ENCODE peak calls at places on chromosomes 2 and 18, in six cellular contexts. P is GM23248, J is PC-9, H is MM.1S, E is PC-3, O is GM23338. G is an unnamed sample.
A peak's percentile ranks its signal among the peaks of the same experiment; 100 is the strongest.

GRCh38 chr2:238424313-238424700 is 2.4 kb upstream of the ASB1 start:
- DNase-seq in P (peak; percentile 65), J (no peak), H (no peak), E (no peak), O (no peak), G (no peak)

GRCh38 chr2:110973275-110973674 is 147.4 kb upstream of the BCL2L11 start:
- DNase-seq in P (no peak), J (no peak), H (no peak), E (no peak), O (no peak), G (no peak)

GRCh38 chr18:22185298-22185697 is 15.9 kb downstream of the GATA6 start:
- DNase-seq in P (no peak), J (no peak), H (no peak), E (no peak), O (no peak), G (peak; percentile 31)

GRCh38 chr2:147499785-147500184 is 345.0 kb upstream of the ACVR2A start:
- DNase-seq in P (peak; percentile 7), J (no peak), H (no peak), E (no peak), O (no peak), G (no peak)

GRCh38 chr18:49625021-49625691 is 63.3 kb downstream of the LIPG start:
- DNase-seq in P (peak; percentile 45), J (peak; percentile 35), H (no peak), E (peak; percentile 44), O (no peak), G (no peak)

GRCh38 chr2:54497738-54498680 is 41.9 kb downstream of the SPTBN1 start:
- DNase-seq in P (peak; percentile 58), J (no peak), H (no peak), E (peak; percentile 20), O (peak; percentile 68), G (peak; percentile 35)

GRCh38 chr2:157061799-157062198 is 195.7 kb upstream of the GALNT5 start:
- DNase-seq in P (no peak), J (no peak), H (peak; percentile 72), E (no peak), O (no peak), G (no peak)

GRCh38 chr18:38427736-38428135 is 862.1 kb upstream of the CELF4 start:
- DNase-seq in P (no peak), J (no peak), H (no peak), E (no peak), O (no peak), G (no peak)

GRCh38 chr2:98012561-98012979 is 16.8 kb upstream of the TMEM131 start:
- DNase-seq in P (no peak), J (no peak), H (peak; percentile 70), E (no peak), O (no peak), G (no peak)

GRCh38 chr18:9429662-9429993 is 45.7 kb upstream of the RALBP1 start:
- DNase-seq in P (peak; percentile 65), J (no peak), H (no peak), E (no peak), O (no peak), G (no peak)

GRCh38 chr2:29562896-29563295 is 358.5 kb downstream of the ALK start:
- DNase-seq in P (no peak), J (no peak), H (no peak), E (no peak), O (no peak), G (no peak)

GRCh38 chr2:168798888-168799410 is 3.5 kb upstream of the NOSTRIN start:
- DNase-seq in P (no peak), J (no peak), H (no peak), E (no peak), O (peak; percentile 61), G (no peak)

DNA sequence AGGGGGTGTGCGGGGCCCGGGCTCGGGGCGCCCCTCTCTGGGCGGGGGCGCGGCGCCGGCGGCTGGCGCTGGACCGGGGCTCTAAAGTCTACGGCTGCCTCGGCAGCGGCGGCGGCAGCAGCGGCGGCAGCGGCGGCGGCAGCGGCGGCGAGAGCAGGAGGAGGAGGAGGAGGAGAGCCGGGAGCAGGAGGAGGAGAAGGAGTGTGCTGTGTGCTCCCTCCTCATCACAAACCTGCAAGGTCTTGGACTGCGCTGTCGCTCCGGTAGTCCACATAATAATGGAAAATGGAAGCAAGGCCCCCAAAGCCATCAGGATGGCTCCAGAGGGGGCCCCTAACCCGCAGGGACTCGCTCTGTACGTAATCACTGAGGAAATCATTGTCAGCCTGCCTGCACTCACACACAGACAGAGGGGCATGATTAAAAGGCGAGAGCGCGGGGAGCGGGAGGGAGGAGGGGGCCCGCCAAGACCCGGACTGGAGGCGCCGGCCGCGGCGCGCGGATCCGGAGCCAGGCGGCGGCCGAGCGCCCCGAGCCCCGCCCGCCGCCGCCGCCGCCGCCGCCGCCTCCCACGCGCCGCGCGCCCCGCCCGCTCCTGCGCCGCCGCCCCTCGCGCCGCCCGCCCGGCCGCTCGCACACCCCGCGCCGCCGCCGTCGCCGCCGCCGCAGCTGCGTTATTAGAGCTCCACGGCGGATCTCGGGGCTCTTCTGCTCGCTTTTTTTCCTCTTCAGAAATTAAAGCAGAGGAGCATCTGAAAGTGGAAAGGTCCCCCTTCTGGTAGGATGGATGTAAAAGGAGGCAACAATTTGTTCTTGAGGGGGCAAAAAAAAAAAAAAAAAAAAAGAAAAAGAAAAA is at the start of gene ZNF521:
- DNase-seq in P (peak; percentile 91), J (peak; percentile 35), H (peak; percentile 89), E (peak; percentile 51), O (peak; percentile 88), G (peak; percentile 96)
- TF ChIP-seq EZH2 in P (no peak), J (no peak), H (no peak), E (no peak), O (no peak), G (no peak)

DNA sequence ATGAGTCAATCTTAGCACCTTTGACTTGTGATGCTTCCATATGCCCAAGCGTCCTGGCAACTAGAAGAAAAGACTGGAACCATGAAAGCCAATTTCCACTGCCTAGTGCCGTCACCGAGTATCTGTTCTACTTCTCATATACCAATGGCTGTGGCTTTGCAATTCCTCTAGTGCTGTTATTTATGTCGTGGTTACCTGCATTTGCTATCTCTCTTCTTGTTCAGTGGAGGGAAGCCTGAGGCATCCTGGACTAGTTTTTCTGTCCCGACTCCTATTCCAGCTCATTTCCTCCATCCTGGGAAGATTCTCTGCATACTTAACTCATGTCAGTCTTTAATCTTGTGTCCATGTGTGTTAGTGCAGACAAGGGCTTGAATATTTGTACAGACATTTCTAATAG is 117.9 kb downstream of the FEZ2 start:
- DNase-seq in P (no peak), J (no peak), H (no peak), E (no peak), O (no peak), G (no peak)
- H3F3A ChIP-seq in P (peaks cover 98% of the 10 kb centered on the region), J (peaks cover 9% of the 10 kb centered on the region), H (no peaks in the 10 kb centered on the region), E (peaks cover 21% of the 10 kb centered on the region), O (no peaks in the 10 kb centered on the region), G (no peaks in the 10 kb centered on the region)

DNA sequence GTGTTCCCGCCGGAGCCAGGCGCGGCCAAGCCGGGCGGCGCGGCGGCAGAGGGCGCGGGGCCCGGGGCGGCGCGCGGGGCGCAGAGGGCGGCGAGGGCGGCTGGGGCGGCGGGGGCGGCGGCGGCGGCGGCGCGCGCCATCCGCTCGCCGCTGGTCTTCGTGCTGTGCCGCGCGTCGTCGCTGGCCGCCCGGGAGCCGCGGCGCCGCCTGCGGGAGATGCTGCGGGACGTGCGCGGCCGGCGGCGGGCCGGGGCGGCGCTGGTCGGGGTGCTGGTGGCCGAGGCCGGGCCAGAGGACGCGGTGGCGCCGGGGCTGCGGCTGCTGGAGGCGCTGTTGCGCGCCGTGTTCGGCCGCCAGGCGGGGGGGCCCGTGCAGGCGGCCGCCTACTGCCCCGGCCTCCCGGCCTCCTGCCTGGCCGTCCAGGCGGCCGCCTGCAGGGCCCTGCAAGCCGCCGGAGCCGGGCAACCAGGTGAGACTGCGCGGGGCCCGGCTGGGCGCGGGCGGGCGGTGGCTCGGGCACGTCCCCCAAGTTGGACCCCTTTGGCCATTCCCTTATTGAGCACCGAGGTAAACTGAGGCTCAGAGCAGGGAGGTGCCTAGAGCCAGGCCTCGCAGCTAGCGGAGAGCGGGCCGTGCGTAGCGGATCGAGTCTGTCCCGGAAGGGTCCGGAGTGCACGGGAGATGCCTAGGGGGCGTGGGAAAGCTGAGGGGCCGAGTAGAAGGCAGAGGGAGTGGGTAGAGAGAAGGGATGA is 584 bp downstream of the C2orf72 start:
- DNase-seq in P (peak; percentile 35), J (no peak), H (no peak), E (no peak), O (peak; percentile 26), G (peak; percentile 77)
- TF ChIP-seq EZH2 in P (no peak), J (no peak), H (no peak), E (no peak), O (peak; percentile 79), G (peak; percentile 72)

DNA sequence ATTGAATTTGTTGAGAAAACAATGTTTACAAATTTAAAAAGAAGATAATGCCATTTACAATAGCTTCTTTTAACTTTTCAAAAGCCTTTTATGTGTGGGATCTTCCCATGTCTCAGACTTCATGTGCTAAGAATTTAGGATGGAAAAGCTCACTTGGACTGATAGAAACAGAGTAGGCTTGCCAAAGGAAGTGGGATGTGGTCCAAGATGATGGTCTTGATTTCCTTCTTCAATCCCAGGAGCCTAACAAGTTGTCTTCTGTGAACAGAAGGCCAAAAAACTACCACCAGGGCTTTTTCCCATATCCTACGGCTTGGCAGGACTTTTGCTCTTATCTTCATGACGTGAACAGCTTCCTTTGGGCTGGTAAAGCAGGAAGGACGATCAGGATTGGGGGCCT is 9.5 kb downstream of the CXCR4 start:
- DNase-seq in P (no peak), J (no peak), H (no peak), E (no peak), O (no peak), G (no peak)
- H3F3A ChIP-seq in P (no peaks in the 10 kb centered on the region), J (no peaks in the 10 kb centered on the region), H (peaks cover 22% of the 10 kb centered on the region), E (no peaks in the 10 kb centered on the region), O (no peaks in the 10 kb centered on the region), G (peaks cover 7% of the 10 kb centered on the region)

GRCh38 chr2:172103471-172104292 is 982 bp upstream of the DLX2 start:
- DNase-seq in P (peak; percentile 91), J (peak; percentile 97), H (peak; percentile 84), E (peak; percentile 91), O (peak; percentile 88), G (peak; percentile 90)
- TF ChIP-seq EZH2 in P (no peak), J (no peak), H (no peak), E (no peak), O (peak; percentile 46), G (peak; percentile 71)

GRCh38 chr2:189013047-189013446 is 38.9 kb downstream of the COL3A1 start:
- DNase-seq in P (no peak), J (no peak), H (no peak), E (no peak), O (no peak), G (no peak)

GRCh38 chr2:189013677-189014380 is 39.7 kb downstream of the COL3A1 start:
- DNase-seq in P (no peak), J (no peak), H (no peak), E (no peak), O (no peak), G (no peak)

GRCh38 chr2:189016311-189016830 is 42.2 kb downstream of the COL3A1 start:
- DNase-seq in P (no peak), J (no peak), H (no peak), E (no peak), O (no peak), G (no peak)

GRCh38 chr2:189015378-189015777 is 41.2 kb downstream of the COL3A1 start:
- DNase-seq in P (no peak), J (no peak), H (no peak), E (no peak), O (peak; percentile 7), G (peak; percentile 47)

GRCh38 chr2:189014426-189015138 is 40.4 kb downstream of the COL3A1 start:
- DNase-seq in P (peak; percentile 53), J (no peak), H (no peak), E (no peak), O (no peak), G (no peak)
- H3F3A ChIP-seq in P (peaks cover 95% of the 10 kb centered on the region), J (no peaks in the 10 kb centered on the region), H (no peaks in the 10 kb centered on the region), E (no peaks in the 10 kb centered on the region), O (no peaks in the 10 kb centered on the region), G (peaks cover 8% of the 10 kb centered on the region)

G was measured in neural progenitor cell.